ENCODE peak calls at places on chromosome 14, in seven cellular contexts. U is A549, T is GM12878, O is IMR-90, R is K562, S is HepG2, D is SK-N-SH. I is an unnamed sample.

GRCh38 chr14:21070083-21070609 is at the start of gene ARHGEF40:
- DNase-seq in U (no peak), S (no peak), D (peak; percentile 87), O (peak; percentile 33), R (peak; percentile 81), T (no peak), I (no peak)

GRCh38 chr14:48723841-48724495 is 862.2 kb downstream of the RPS29 start:
- DNase-seq in S (no peak), T (no peak), D (no peak), U (no peak), O (peak; percentile 23), R (no peak), I (no peak)

GRCh38 chr14:22606380-22606779 is 8.3 kb downstream of the ABHD4 start:
- DNase-seq in S (peak; percentile 70), D (no peak), U (peak; percentile 39), R (no peak), O (peak; percentile 36), T (no peak), I (no peak)

GRCh38 chr14:38079886-38080285 is 127.8 kb upstream of the SSTR1 start:
- DNase-seq in S (no peak), R (no peak), D (no peak), T (no peak), U (no peak), O (no peak), I (no peak)

GRCh38 chr14:54577977-54578376 is 11.0 kb downstream of the SAMD4A start:
- DNase-seq in R (no peak), U (peak; percentile 82), S (peak; percentile 20), O (peak; percentile 78), D (no peak), T (no peak), I (no peak)

GRCh38 chr14:51298895-51299294 is 58.8 kb downstream of the TMX1 start:
- DNase-seq in O (peak; percentile 53), U (no peak), D (no peak), R (no peak), T (no peak), S (no peak), I (no peak)

GRCh38 chr14:52052991-52053390 is 15.9 kb downstream of the NID2 start:
- DNase-seq in T (no peak), U (no peak), D (no peak), O (peak; percentile 52), S (no peak), R (no peak), I (no peak)

GRCh38 chr14:91269076-91269991 is 24.8 kb upstream of the GPR68 start:
- DNase-seq in O (no peak), S (no peak), R (no peak), U (no peak), D (no peak), T (no peak), I (no peak)

GRCh38 chr14:34303811-34304210 is 158.2 kb downstream of the SPTSSA start:
- DNase-seq in S (no peak), R (no peak), U (no peak), O (no peak), T (no peak), D (no peak), I (no peak)

GRCh38 chr14:79580414-79580813 is 630.9 kb downstream of the DIO2 start:
- DNase-seq in R (no peak), D (no peak), T (no peak), S (no peak), U (no peak), O (no peak), I (no peak)

GRCh38 chr14:72451081-72451972 is 442.6 kb downstream of the DPF3 start:
- DNase-seq in U (no peak), O (no peak), T (peak; percentile 84), D (no peak), R (no peak), S (no peak), I (no peak)

GRCh38 chr14:59425322-59425945 is 39.7 kb downstream of the GPR135 start:
- DNase-seq in R (no peak), S (no peak), T (no peak), O (peak; percentile 57), U (no peak), D (no peak), I (no peak)

GRCh38 chr14:26121181-26121580 is 476.7 kb downstream of the NOVA1 start:
- DNase-seq in D (no peak), O (no peak), S (no peak), U (no peak), T (no peak), R (no peak), I (no peak)

GRCh38 chr14:22379727-22380126 is 209.3 kb downstream of the DAD1 start:
- DNase-seq in T (no peak), D (no peak), S (no peak), U (no peak), O (peak; percentile 56), R (no peak), I (no peak)

GRCh38 chr14:61108742-61109141 is 127.7 kb downstream of the SLC38A6 start:
- DNase-seq in U (no peak), D (no peak), O (no peak), S (no peak), T (no peak), R (no peak), I (peak; percentile 13)

GRCh38 chr14:61107896-61108295 is 126.9 kb downstream of the SLC38A6 start:
- DNase-seq in U (no peak), D (no peak), R (no peak), S (no peak), T (no peak), O (no peak), I (no peak)

GRCh38 chr14:61106627-61107147 is 125.6 kb downstream of the SLC38A6 start:
- DNase-seq in T (no peak), S (no peak), D (peak; percentile 38), R (no peak), O (no peak), U (peak; percentile 20), I (no peak)

GRCh38 chr14:61109288-61109687 is 128.2 kb downstream of the SLC38A6 start:
- DNase-seq in R (no peak), U (no peak), T (no peak), S (no peak), O (no peak), D (no peak), I (no peak)

DNA sequence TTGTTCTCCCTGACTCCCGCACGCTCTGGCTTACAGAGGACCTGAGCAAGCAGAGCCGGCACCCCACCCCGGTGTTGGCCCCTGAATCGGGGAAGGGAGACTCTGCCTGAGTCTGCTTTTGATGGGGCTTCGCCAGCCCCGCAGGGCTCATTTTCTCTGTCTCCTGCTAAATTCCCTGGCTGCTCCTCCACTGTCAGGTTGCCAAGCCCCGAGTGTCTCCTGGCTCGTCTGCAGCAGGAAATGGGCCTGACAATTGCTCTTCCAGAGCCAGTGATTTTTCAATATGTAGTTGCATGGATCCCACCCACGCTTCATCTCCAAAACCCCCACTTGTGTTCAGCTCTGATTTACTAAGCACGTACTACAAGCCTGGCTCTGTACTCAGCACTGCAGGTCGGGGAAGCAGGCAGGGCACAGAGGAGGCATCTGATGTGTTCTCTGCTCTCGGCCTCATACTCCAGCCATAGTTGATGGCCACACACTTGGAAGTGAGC is 126.2 kb downstream of the SLC38A6 start:
- DNase-seq in U (no peak), O (no peak), D (no peak), T (no peak), S (no peak), R (no peak), I (no peak)
- TF ChIP-seq RFX5 in U (no peak), O (no peak), D (no peak), T (no peak), S (no peak), R (no peak), I (no peak)

DNA sequence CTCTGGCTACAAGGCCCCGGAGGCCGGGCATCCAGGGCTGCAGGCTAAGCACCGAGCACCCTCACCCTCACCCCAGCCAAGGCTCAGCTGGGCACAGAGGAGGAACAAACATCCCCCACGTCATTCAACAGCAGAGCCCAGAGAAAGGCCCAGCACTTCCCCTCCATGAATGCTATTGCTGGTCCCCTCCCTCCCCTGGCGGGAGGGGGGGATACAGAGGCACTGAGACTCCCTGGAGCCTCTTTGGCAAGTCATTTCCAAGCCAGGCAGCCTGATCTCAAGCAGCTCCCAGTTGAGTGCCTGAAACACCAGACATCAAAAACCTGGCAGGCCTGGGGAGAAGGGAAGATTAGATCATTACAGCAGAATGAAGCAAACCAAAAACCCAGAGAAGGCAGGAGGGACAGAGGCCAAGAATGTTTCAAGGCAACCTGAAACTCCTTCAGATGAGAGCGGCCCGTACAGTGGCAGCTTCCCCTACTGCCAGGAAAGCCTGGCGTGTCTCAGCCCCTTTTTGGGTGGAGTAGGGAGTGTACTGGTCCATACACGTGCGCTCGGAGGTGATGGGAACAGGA is 92.1 kb downstream of the LRRC74A start:
- DNase-seq in S (no peak), T (no peak), U (no peak), D (peak; percentile 57), R (no peak), O (peak; percentile 90), I (no peak)
- H3K4me1 ChIP-seq in S (peaks cover 50% of the 10 kb centered on the region), T (peaks cover 10% of the 10 kb centered on the region), U (peaks cover 82% of the 10 kb centered on the region), D (peaks cover 71% of the 10 kb centered on the region), R (peaks cover 44% of the 10 kb centered on the region), O (peaks cover 52% of the 10 kb centered on the region), I (peaks cover 39% of the 10 kb centered on the region)

GRCh38 chr14:36649872-36650650 is 11.6 kb upstream of the PAX9 start:
- DNase-seq in S (no peak), U (no peak), R (no peak), D (no peak), T (no peak), O (no peak), I (no peak)

GRCh38 chr14:36652542-36653201 is 9.0 kb upstream of the PAX9 start:
- DNase-seq in O (no peak), R (no peak), T (no peak), D (no peak), U (no peak), S (no peak), I (no peak)

GRCh38 chr14:36647417-36647826 is 14.2 kb upstream of the PAX9 start:
- DNase-seq in R (no peak), S (no peak), D (no peak), O (no peak), U (no peak), T (no peak), I (no peak)

GRCh38 chr14:36647827-36648753 is 13.6 kb upstream of the PAX9 start:
- DNase-seq in R (peak; percentile 12), D (peak; percentile 55), T (no peak), U (peak; percentile 69), O (peak; percentile 30), S (peak; percentile 61), I (no peak)

DNA sequence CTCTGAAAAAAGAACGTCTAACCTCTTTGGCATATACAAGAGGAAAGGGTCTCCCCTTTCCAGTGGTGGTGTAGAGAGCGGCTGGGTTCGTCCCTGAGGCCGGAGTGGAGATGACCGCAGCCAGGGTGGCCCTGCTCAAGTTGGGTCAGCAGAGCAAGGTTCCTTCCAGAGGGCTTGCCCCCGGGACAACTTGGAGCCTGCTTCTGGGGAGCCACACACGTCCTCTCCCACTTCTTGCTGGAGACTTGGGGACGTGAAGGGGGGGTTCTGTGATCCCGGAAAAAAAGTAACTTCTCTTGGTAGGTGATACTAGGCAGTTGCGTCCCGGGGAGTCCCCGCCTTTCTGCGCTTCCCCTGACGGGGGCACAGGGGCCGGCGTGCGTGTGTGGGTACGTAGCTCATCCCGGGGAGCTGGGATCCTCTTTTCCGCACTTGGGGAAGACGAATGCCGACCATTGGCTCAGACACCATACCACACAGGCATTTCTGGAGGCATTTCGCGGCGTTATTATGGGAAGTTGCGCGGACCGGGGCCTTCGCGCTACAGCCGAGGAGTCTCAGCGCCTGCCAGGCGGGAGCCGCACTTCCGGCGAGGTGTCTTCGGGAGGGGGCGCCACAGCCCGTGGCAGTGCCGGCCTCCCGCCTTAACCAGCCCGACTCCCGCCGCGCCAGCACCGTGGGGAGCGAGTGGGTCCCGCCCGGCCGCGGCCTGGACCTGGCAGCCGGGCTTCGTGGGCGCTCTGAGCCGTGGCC is 14.8 kb upstream of the PAX9 start:
- DNase-seq in S (no peak), R (no peak), U (no peak), O (no peak), T (no peak), D (no peak), I (peak; percentile 78)
- TF ChIP-seq RFX5 in S (no peak), R (no peak), U (no peak), O (no peak), T (no peak), D (no peak), I (no peak)

GRCh38 chr14:68756734-68757133 is 36.1 kb downstream of the ZFP36L1 start:
- DNase-seq in O (no peak), R (no peak), D (no peak), T (no peak), U (no peak), S (peak; percentile 40), I (no peak)
- H3K4me1 ChIP-seq in O (no peaks in the 10 kb centered on the region), R (peaks cover 23% of the 10 kb centered on the region), D (no peaks in the 10 kb centered on the region), T (no peaks in the 10 kb centered on the region), U (no peaks in the 10 kb centered on the region), S (peaks cover 99% of the 10 kb centered on the region), I (no peaks in the 10 kb centered on the region)